ENCODE peak calls at places on chromosomes 12 and 14, in five cellular contexts. E is kidney epithelial cell; R is upper lobe of right lung; A is cardiac fibroblast; I is activated CD4-positive, alpha-beta T cell treated with anti-CD3 and anti-CD28 coated beads, Interleukin-2, amount 50 U/mL, for 1 hour. K is an unnamed sample.

GRCh38 chr14:90467501-90467900 is 70.7 kb downstream of the CALM1 start:
- DNase-seq in E (no peak), R (no peak), A (no peak), I (no peak), K (no peak)

GRCh38 chr14:104367811-104368750 is 211.5 kb upstream of the C14orf180 start:
- DNase-seq in E (no peak), R (no peak), A (no peak), I (no peak), K (no peak)

GRCh38 chr12:69171881-69172280 is 67.5 kb upstream of the CPSF6 start:
- DNase-seq in E (no peak), R (no peak), A (no peak), I (no peak), K (no peak)

GRCh38 chr14:59406454-59407245 is 58.5 kb downstream of the GPR135 start:
- DNase-seq in E (no peak), R (no peak), A (peak; percentile 53), I (no peak), K (no peak)

GRCh38 chr14:22472935-22473854 is 115.8 kb downstream of the DAD1 start:
- DNase-seq in E (no peak), R (no peak), A (peak; percentile 72), I (no peak), K (no peak)

GRCh38 chr14:101980251-101980650 is 15.9 kb downstream of the DYNC1H1 start:
- DNase-seq in E (no peak), R (no peak), A (no peak), I (no peak), K (no peak)

GRCh38 chr14:61512508-61512907 is 182.8 kb upstream of the HIF1A start:
- DNase-seq in E (no peak), R (no peak), A (peak; percentile 88), I (no peak), K (no peak)

GRCh38 chr12:59403259-59403932 is 192.4 kb upstream of the SLC16A7 start:
- DNase-seq in E (peak; percentile 31), R (no peak), A (peak; percentile 80), I (peak; percentile 6), K (no peak)

GRCh38 chr14:71179046-71179445 is 271.8 kb downstream of the PCNX1 start:
- DNase-seq in E (no peak), R (no peak), A (no peak), I (no peak), K (no peak)

GRCh38 chr12:52221912-52222457 is 11.1 kb upstream of the KRT7 start:
- DNase-seq in E (no peak), R (peak; percentile 79), A (peak; percentile 63), I (peak; percentile 50), K (no peak)

GRCh38 chr14:98937712-98938505 is 334.1 kb downstream of the BCL11B start:
- DNase-seq in E (no peak), R (no peak), A (no peak), I (no peak), K (no peak)

GRCh38 chr12:8127138-8127537 is 3.7 kb downstream of the CLEC4A start:
- DNase-seq in E (no peak), R (no peak), A (no peak), I (no peak), K (no peak)

GRCh38 chr12:124077730-124078129 is 104.7 kb downstream of the ZNF664 start:
- DNase-seq in E (no peak), R (no peak), A (no peak), I (no peak), K (no peak)

GRCh38 chr12:25792031-25792430 is 166.5 kb upstream of the RASSF8 start:
- DNase-seq in E (no peak), R (no peak), A (peak; percentile 51), I (no peak), K (no peak)

GRCh38 chr14:70188608-70189540 is at the start of gene SLC8A3:
- DNase-seq in E (peak; percentile 14), R (peak; percentile 66), A (peak; percentile 38), I (no peak), K (peak; percentile 50)

GRCh38 chr14:60665178-60665555 is 15.9 kb upstream of the SIX1 start:
- DNase-seq in E (no peak), R (no peak), A (no peak), I (no peak), K (no peak)

GRCh38 chr14:59585891-59586554 is 9.4 kb upstream of the CCDC175 start:
- DNase-seq in E (no peak), R (no peak), A (peak; percentile 31), I (no peak), K (no peak)

GRCh38 chr12:29329411-29329810 is 51.6 kb downstream of the ERGIC2 start:
- DNase-seq in E (no peak), R (no peak), A (no peak), I (no peak), K (no peak)

GRCh38 chr14:44040561-44040960 is 466.5 kb downstream of the FSCB start:
- DNase-seq in E (no peak), R (no peak), A (no peak), I (no peak), K (no peak)

GRCh38 chr12:83676896-83677295 is 990.2 kb downstream of the TMTC2 start:
- DNase-seq in E (no peak), R (no peak), A (no peak), I (no peak), K (no peak)

GRCh38 chr12:40226652-40227051 is 1.9 kb downstream of the LRRK2 start:
- DNase-seq in E (peak; percentile 16), R (no peak), A (peak; percentile 91), I (no peak), K (no peak)

GRCh38 chr14:32560213-32560857 is 231.2 kb downstream of the AKAP6 start:
- DNase-seq in E (peak; percentile 19), R (no peak), A (peak; percentile 88), I (peak; percentile 12), K (peak; percentile 59)

GRCh38 chr12:110249716-110250225 is 31.3 kb upstream of the ATP2A2 start:
- DNase-seq in E (peak; percentile 69), R (no peak), A (no peak), I (no peak), K (no peak)